ENCODE peak calls at places on chromosomes 3 and 15, in seven cellular contexts. C is hippocampal formation; F is effector CD4-positive, alpha-beta T cell; Q is caudate nucleus; M is AG09309; H is fibroblast of the conjunctiva; K is astrocyte of the spinal cord. R is an unnamed sample.

GRCh38 chr15:64749167-64749566 is 26.2 kb downstream of the RBPMS2 start:
- DNase-seq in C (no peak), F (no peak), Q (no peak), M (peak), H (peak), K (peak), R (no peak)

GRCh38 chr15:33132722-33133345 is 61.7 kb downstream of the FMN1 start:
- DNase-seq in C (no peak), F (no peak), Q (no peak), M (peak), H (peak), K (peak), R (no peak)

GRCh38 chr15:87145686-87146085 is 1066.0 kb downstream of the AGBL1 start:
- DNase-seq in C (no peak), F (no peak), Q (no peak), M (no peak), H (no peak), K (no peak), R (no peak)

GRCh38 chr3:14424711-14425573 is 22.5 kb downstream of the SLC6A6 start:
- DNase-seq in C (no peak), F (peak), Q (no peak), M (no peak), H (no peak), K (peak), R (no peak)

GRCh38 chr3:57597973-57598351 is 818 bp upstream of the ARF4 start:
- DNase-seq in C (no peak), F (peak), Q (no peak), M (no peak), H (no peak), K (no peak), R (no peak)

GRCh38 chr3:71101014-71101413 is 482.5 kb downstream of the FOXP1 start:
- DNase-seq in C (no peak), F (no peak), Q (no peak), M (no peak), H (no peak), K (peak), R (no peak)

GRCh38 chr3:25901796-25902195 is 111.9 kb downstream of the OXSM start:
- DNase-seq in C (no peak), F (no peak), Q (no peak), M (no peak), H (no peak), K (no peak), R (no peak)

GRCh38 chr3:12004741-12005513 is 739 bp downstream of the SYN2 start:
- DNase-seq in C (no peak), F (no peak), Q (no peak), M (no peak), H (no peak), K (no peak), R (no peak)

GRCh38 chr15:25693321-25694237 is 169.5 kb downstream of the ATP10A start:
- DNase-seq in C (no peak), F (no peak), Q (no peak), M (no peak), H (no peak), K (peak), R (no peak)

GRCh38 chr15:100124361-100124760 is 217.4 kb downstream of the ADAMTS17 start:
- DNase-seq in C (no peak), F (no peak), Q (no peak), M (no peak), H (no peak), K (no peak), R (no peak)

GRCh38 chr3:118487734-118488133 is 546.9 kb downstream of the IGSF11 start:
- DNase-seq in C (no peak), F (no peak), Q (no peak), M (no peak), H (no peak), K (no peak), R (no peak)

GRCh38 chr15:101189708-101190107 is 62.1 kb downstream of the CHSY1 start:
- DNase-seq in C (no peak), F (no peak), Q (no peak), M (no peak), H (no peak), K (no peak), R (no peak)

GRCh38 chr3:52216585-52217408 is 8.6 kb downstream of the TLR9 start:
- DNase-seq in C (no peak), F (peak), Q (no peak), M (no peak), H (peak), K (peak), R (no peak)

GRCh38 chr3:144051211-144051610 is 79.6 kb downstream of the DIPK2A start:
- DNase-seq in C (no peak), F (no peak), Q (no peak), M (no peak), H (no peak), K (no peak), R (no peak)

GRCh38 chr3:115552007-115552406 is 71.3 kb upstream of the GAP43 start:
- DNase-seq in C (no peak), F (no peak), Q (no peak), M (no peak), H (no peak), K (no peak), R (no peak)

GRCh38 chr3:123271466-123272159 is 69.9 kb downstream of the SEC22A start:
- DNase-seq in C (no peak), F (no peak), Q (no peak), M (no peak), H (no peak), K (no peak), R (no peak)

GRCh38 chr3:9727041-9727595 is 4.4 kb upstream of the BRPF1 start:
- DNase-seq in C (no peak), F (peak), Q (no peak), M (no peak), H (no peak), K (no peak), R (no peak)

GRCh38 chr3:49199244-49199899 is 28.0 kb downstream of the KLHDC8B start:
- DNase-seq in C (no peak), F (no peak), Q (peak), M (peak), H (peak), K (peak), R (peak)

GRCh38 chr15:60471314-60471713 is 7.6 kb downstream of the ICE2 start:
- DNase-seq in C (no peak), F (no peak), Q (no peak), M (no peak), H (no peak), K (no peak), R (no peak)

GRCh38 chr3:47016934-47017435 is 37.5 kb downstream of the NBEAL2 start:
- DNase-seq in C (no peak), F (no peak), Q (no peak), M (peak), H (no peak), K (peak), R (no peak)

GRCh38 chr3:193776626-193777025 is 183.6 kb downstream of the OPA1 start:
- DNase-seq in C (no peak), F (no peak), Q (no peak), M (no peak), H (no peak), K (no peak), R (no peak)

GRCh38 chr3:46299608-46300460 is 54.1 kb upstream of the CCR2 start:
- DNase-seq in C (no peak), F (no peak), Q (no peak), M (no peak), H (no peak), K (no peak), R (no peak)

GRCh38 chr3:124217542-124217941 is 225.6 kb upstream of the ROPN1 start:
- DNase-seq in C (no peak), F (no peak), Q (no peak), M (peak), H (peak), K (peak), R (no peak)

GRCh38 chr3:8301977-8302589 is 199.5 kb upstream of the LMCD1 start:
- DNase-seq in C (peak), F (no peak), Q (no peak), M (peak), H (peak), K (peak), R (no peak)

GRCh38 chr15:80058044-80058443 is 1.4 kb upstream of the ZFAND6 start:
- DNase-seq in C (no peak), F (no peak), Q (no peak), M (no peak), H (no peak), K (no peak), R (no peak)

GRCh38 chr15:101710806-101711205 is 13.5 kb downstream of the TARS3 start:
- DNase-seq in C (no peak), F (no peak), Q (no peak), M (no peak), H (no peak), K (peak), R (no peak)

GRCh38 chr3:99700637-99701268 is 62.4 kb downstream of the COL8A1 start:
- DNase-seq in C (no peak), F (no peak), Q (no peak), M (no peak), H (peak), K (peak), R (no peak)

GRCh38 chr15:43150171-43150929 is 17.0 kb downstream of the TMEM62 start:
- DNase-seq in C (no peak), F (no peak), Q (no peak), M (peak), H (peak), K (peak), R (no peak)

GRCh38 chr3:71258116-71258515 is 325.4 kb downstream of the FOXP1 start:
- DNase-seq in C (no peak), F (no peak), Q (no peak), M (peak), H (peak), K (peak), R (no peak)

GRCh38 chr3:134029256-134029733 is 430 bp downstream of the SLCO2A1 start:
- DNase-seq in C (no peak), F (no peak), Q (no peak), M (no peak), H (no peak), K (peak), R (no peak)

GRCh38 chr3:112358311-112358780 is 25.4 kb downstream of the CD200 start:
- DNase-seq in C (no peak), F (no peak), Q (no peak), M (no peak), H (no peak), K (no peak), R (no peak)

GRCh38 chr3:108459225-108459624 is 51.2 kb downstream of the MYH15 start:
- DNase-seq in C (no peak), F (no peak), Q (no peak), M (no peak), H (no peak), K (no peak), R (no peak)

GRCh38 chr3:133988631-133989161 is 41.0 kb downstream of the SLCO2A1 start:
- DNase-seq in C (no peak), F (no peak), Q (no peak), M (no peak), H (no peak), K (no peak), R (no peak)

GRCh38 chr15:42679285-42680141 is 57.4 kb downstream of the CDAN1 start:
- DNase-seq in C (no peak), F (no peak), Q (no peak), M (no peak), H (no peak), K (no peak), R (no peak)

GRCh38 chr3:142272200-142272891 is 47.0 kb upstream of the GK5 start:
- DNase-seq in C (peak), F (no peak), Q (no peak), M (no peak), H (no peak), K (peak), R (peak)

GRCh38 chr3:20245781-20246180 is 59.8 kb upstream of the SGO1 start:
- DNase-seq in C (no peak), F (no peak), Q (no peak), M (no peak), H (no peak), K (no peak), R (no peak)

GRCh38 chr3:106068386-106068785 is 199.6 kb upstream of the CBLB start:
- DNase-seq in C (no peak), F (no peak), Q (no peak), M (no peak), H (no peak), K (peak), R (no peak)

GRCh38 chr3:194233150-194233549 is 97.2 kb downstream of the HES1 start:
- DNase-seq in C (no peak), F (no peak), Q (no peak), M (no peak), H (no peak), K (no peak), R (no peak)

GRCh38 chr3:8578282-8578681 is 66.3 kb downstream of the SSUH2 start:
- DNase-seq in C (no peak), F (no peak), Q (no peak), M (no peak), H (no peak), K (no peak), R (no peak)

R was measured in amygdala.